ENCODE peak calls at places on chromosomes 11 and 22, in five cellular contexts. One of them, this sample, is unnamed.
A peak's percentile ranks its signal among the peaks of the same experiment; 100 is the strongest.

GRCh38 chr11:112620621-112621394 is 340.4 kb upstream of the NCAM1 start:
- DNase-seq in heart left ventricle: no peak
- DNase-seq in colonic mucosa: no peak
- DNase-seq in uterus: no peak
- DNase-seq in B cell: no peak
- DNase-seq in this sample: no peak

GRCh38 chr11:35632301-35632700 is 14.0 kb downstream of the FJX1 start:
- DNase-seq in heart left ventricle: no peak
- DNase-seq in B cell: no peak
- DNase-seq in colonic mucosa: no peak
- DNase-seq in uterus: no peak
- DNase-seq in this sample: no peak

GRCh38 chr11:15236514-15236913 is 121.8 kb downstream of the INSC start:
- DNase-seq in heart left ventricle: no peak
- DNase-seq in uterus: no peak
- DNase-seq in colonic mucosa: no peak
- DNase-seq in B cell: no peak
- DNase-seq in this sample: no peak

GRCh38 chr22:39125622-39126021 is 26.9 kb downstream of the CBX7 start:
- DNase-seq in B cell: no peak
- DNase-seq in colonic mucosa: no peak
- DNase-seq in heart left ventricle: no peak
- DNase-seq in uterus: no peak
- DNase-seq in this sample: no peak

GRCh38 chr22:48574776-48575566 is 1252.7 kb downstream of the BRD1 start:
- DNase-seq in heart left ventricle: no peak
- DNase-seq in colonic mucosa: peak; percentile 22
- DNase-seq in uterus: peak; percentile 31
- DNase-seq in B cell: no peak
- DNase-seq in this sample: no peak

GRCh38 chr22:49147171-49147570 is 680.5 kb downstream of the BRD1 start:
- DNase-seq in B cell: no peak
- DNase-seq in heart left ventricle: no peak
- DNase-seq in uterus: no peak
- DNase-seq in colonic mucosa: no peak
- DNase-seq in this sample: no peak

GRCh38 chr11:5204787-5205186 is 4.3 kb upstream of the OR51V1 start:
- DNase-seq in B cell: peak; percentile 2
- DNase-seq in heart left ventricle: no peak
- DNase-seq in uterus: no peak
- DNase-seq in colonic mucosa: no peak
- DNase-seq in this sample: peak; percentile 39

GRCh38 chr22:25714070-25714469 is 27.9 kb upstream of the MYO18B start:
- DNase-seq in heart left ventricle: no peak
- DNase-seq in colonic mucosa: no peak
- DNase-seq in B cell: no peak
- DNase-seq in uterus: no peak
- DNase-seq in this sample: no peak

GRCh38 chr11:7261578-7261977 is 9.9 kb downstream of the SYT9 start:
- DNase-seq in B cell: no peak
- DNase-seq in colonic mucosa: no peak
- DNase-seq in uterus: no peak
- DNase-seq in heart left ventricle: no peak
- DNase-seq in this sample: no peak

GRCh38 chr22:39343259-39344045 is 6.3 kb upstream of the SYNGR1 start:
- DNase-seq in uterus: peak; percentile 42
- DNase-seq in colonic mucosa: peak; percentile 61
- DNase-seq in heart left ventricle: no peak
- DNase-seq in B cell: peak; percentile 73
- DNase-seq in this sample: peak; percentile 73

GRCh38 chr11:25593221-25593620 is 738.7 kb upstream of the ANO3 start:
- DNase-seq in heart left ventricle: no peak
- DNase-seq in uterus: no peak
- DNase-seq in B cell: no peak
- DNase-seq in colonic mucosa: no peak
- DNase-seq in this sample: no peak

GRCh38 chr11:130390071-130390758 is 38.2 kb downstream of the ADAMTS8 start:
- DNase-seq in heart left ventricle: no peak
- DNase-seq in uterus: no peak
- DNase-seq in colonic mucosa: no peak
- DNase-seq in B cell: no peak
- DNase-seq in this sample: no peak

GRCh38 chr11:101929516-101929915 is 13.2 kb upstream of the ANGPTL5 start:
- DNase-seq in heart left ventricle: no peak
- DNase-seq in colonic mucosa: no peak
- DNase-seq in B cell: no peak
- DNase-seq in uterus: no peak
- DNase-seq in this sample: no peak

GRCh38 chr11:131671764-131672163 is 301.3 kb downstream of the NTM start:
- DNase-seq in B cell: no peak
- DNase-seq in heart left ventricle: no peak
- DNase-seq in uterus: no peak
- DNase-seq in colonic mucosa: no peak
- DNase-seq in this sample: no peak

GRCh38 chr22:50015451-50016307 is 3.1 kb upstream of the IL17REL start:
- DNase-seq in B cell: peak; percentile 17
- DNase-seq in uterus: no peak
- DNase-seq in heart left ventricle: no peak
- DNase-seq in colonic mucosa: no peak
- DNase-seq in this sample: no peak

GRCh38 chr11:12377106-12377823 is at the start of gene PARVA:
- DNase-seq in colonic mucosa: peak; percentile 77
- DNase-seq in uterus: peak; percentile 76
- DNase-seq in heart left ventricle: peak; percentile 77
- DNase-seq in B cell: no peak
- DNase-seq in this sample: no peak

GRCh38 chr11:75743711-75744563 is 24.6 kb upstream of the DGAT2 start:
- DNase-seq in uterus: no peak
- DNase-seq in B cell: no peak
- DNase-seq in heart left ventricle: peak; percentile 44
- DNase-seq in colonic mucosa: no peak
- DNase-seq in this sample: no peak

GRCh38 chr11:27718853-27719574 is 18.8 kb upstream of the BDNF start:
- DNase-seq in colonic mucosa: peak; percentile 17
- DNase-seq in B cell: no peak
- DNase-seq in heart left ventricle: peak; percentile 29
- DNase-seq in uterus: no peak
- DNase-seq in this sample: no peak

GRCh38 chr11:131943296-131943695 is 572.9 kb downstream of the NTM start:
- DNase-seq in colonic mucosa: no peak
- DNase-seq in B cell: no peak
- DNase-seq in heart left ventricle: no peak
- DNase-seq in uterus: no peak
- DNase-seq in this sample: no peak

GRCh38 chr22:36724836-36725235 is 21.3 kb upstream of the CACNG2 start:
- DNase-seq in uterus: no peak
- DNase-seq in B cell: no peak
- DNase-seq in heart left ventricle: no peak
- DNase-seq in colonic mucosa: no peak
- DNase-seq in this sample: no peak

GRCh38 chr11:64100345-64100744 is 64.6 kb downstream of the FLRT1 start:
- DNase-seq in heart left ventricle: no peak
- DNase-seq in colonic mucosa: no peak
- DNase-seq in uterus: no peak
- DNase-seq in B cell: no peak
- DNase-seq in this sample: peak; percentile 72

GRCh38 chr11:12693485-12694181 is 19.4 kb downstream of the TEAD1 start:
- DNase-seq in uterus: peak; percentile 49
- DNase-seq in B cell: no peak
- DNase-seq in colonic mucosa: peak; percentile 57
- DNase-seq in heart left ventricle: peak; percentile 59
- DNase-seq in this sample: no peak

GRCh38 chr11:78946945-78947914 is 372.6 kb upstream of the NARS2 start:
- DNase-seq in colonic mucosa: no peak
- DNase-seq in heart left ventricle: no peak
- DNase-seq in B cell: no peak
- DNase-seq in uterus: peak; percentile 26
- DNase-seq in this sample: no peak

GRCh38 chr22:33851240-33851639 is 69.0 kb downstream of the LARGE1 start:
- DNase-seq in uterus: no peak
- DNase-seq in B cell: no peak
- DNase-seq in heart left ventricle: no peak
- DNase-seq in colonic mucosa: no peak
- DNase-seq in this sample: no peak

GRCh38 chr22:49307870-49308269 is 519.8 kb downstream of the BRD1 start:
- DNase-seq in heart left ventricle: peak; percentile 5
- DNase-seq in B cell: no peak
- DNase-seq in uterus: no peak
- DNase-seq in colonic mucosa: peak; percentile 14
- DNase-seq in this sample: no peak

GRCh38 chr11:79087238-79087956 is 353.4 kb downstream of the TENM4 start:
- DNase-seq in heart left ventricle: no peak
- DNase-seq in colonic mucosa: no peak
- DNase-seq in B cell: no peak
- DNase-seq in uterus: no peak
- DNase-seq in this sample: no peak

GRCh38 chr11:11409916-11410315 is 56.9 kb upstream of the CSNK2A3 start:
- DNase-seq in heart left ventricle: no peak
- DNase-seq in B cell: no peak
- DNase-seq in colonic mucosa: peak; percentile 28
- DNase-seq in uterus: peak; percentile 37
- DNase-seq in this sample: no peak

GRCh38 chr11:123428221-123428631 is 1.8 kb upstream of the GRAMD1B start:
- DNase-seq in uterus: peak; percentile 30
- DNase-seq in B cell: no peak
- DNase-seq in heart left ventricle: no peak
- DNase-seq in colonic mucosa: no peak
- DNase-seq in this sample: no peak

GRCh38 chr11:11513438-11513837 is 108.4 kb downstream of the GALNT18 start:
- DNase-seq in colonic mucosa: peak; percentile 21
- DNase-seq in B cell: no peak
- DNase-seq in uterus: no peak
- DNase-seq in heart left ventricle: no peak
- DNase-seq in this sample: no peak

GRCh38 chr11:35142481-35143207 is 3.7 kb downstream of the CD44 start:
- DNase-seq in heart left ventricle: no peak
- DNase-seq in colonic mucosa: peak; percentile 58
- DNase-seq in uterus: no peak
- DNase-seq in B cell: peak; percentile 26
- DNase-seq in this sample: no peak

GRCh38 chr11:12088047-12088481 is 22.3 kb upstream of the MICAL2 start:
- DNase-seq in uterus: no peak
- DNase-seq in heart left ventricle: peak; percentile 76
- DNase-seq in colonic mucosa: peak; percentile 82
- DNase-seq in B cell: no peak
- DNase-seq in this sample: no peak

GRCh38 chr11:133819114-133819513 is 26.2 kb downstream of the SPATA19 start:
- DNase-seq in heart left ventricle: no peak
- DNase-seq in B cell: no peak
- DNase-seq in colonic mucosa: no peak
- DNase-seq in uterus: no peak
- DNase-seq in this sample: no peak

GRCh38 chr11:133824593-133824992 is 20.7 kb downstream of the SPATA19 start:
- DNase-seq in uterus: no peak
- DNase-seq in B cell: no peak
- DNase-seq in colonic mucosa: no peak
- DNase-seq in heart left ventricle: no peak
- DNase-seq in this sample: no peak

GRCh38 chr11:133823211-133823610 is 22.1 kb downstream of the SPATA19 start:
- DNase-seq in B cell: no peak
- DNase-seq in uterus: no peak
- DNase-seq in colonic mucosa: no peak
- DNase-seq in heart left ventricle: no peak
- DNase-seq in this sample: no peak

GRCh38 chr11:133819916-133820315 is 25.4 kb downstream of the SPATA19 start:
- DNase-seq in colonic mucosa: no peak
- DNase-seq in uterus: no peak
- DNase-seq in heart left ventricle: no peak
- DNase-seq in B cell: no peak
- DNase-seq in this sample: no peak

DNA sequence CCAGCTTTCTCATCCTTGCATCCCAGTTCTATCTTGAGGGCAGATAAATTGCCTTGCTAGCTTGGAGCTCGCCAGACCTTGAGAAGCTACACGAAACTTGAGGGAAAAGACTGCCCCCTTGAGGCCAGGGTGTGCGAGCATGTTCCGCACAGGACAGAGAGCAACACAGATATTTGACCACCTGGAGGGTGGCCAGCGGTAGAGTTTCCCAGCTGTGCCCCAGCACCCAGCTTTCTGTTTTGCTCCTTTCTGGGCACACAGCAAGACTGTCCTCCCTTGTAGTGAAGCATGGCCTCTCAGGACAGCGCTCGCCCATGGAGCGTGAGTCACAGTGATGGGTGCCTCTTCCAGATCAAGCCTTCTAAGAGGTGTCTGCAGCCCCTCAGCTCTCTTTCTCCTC is 23.5 kb downstream of the SPATA19 start:
- DNase-seq in colonic mucosa: peak; percentile 46
- DNase-seq in B cell: no peak
- DNase-seq in uterus: no peak
- DNase-seq in heart left ventricle: no peak
- DNase-seq in this sample: peak; percentile 68
- TF ChIP-seq CTCF in colonic mucosa: peak; percentile 34
- TF ChIP-seq CTCF in B cell: peak; percentile 13
- TF ChIP-seq CTCF in uterus: no peak
- TF ChIP-seq CTCF in heart left ventricle: peak; percentile 58
- TF ChIP-seq CTCF in this sample: peak; percentile 71

DNA sequence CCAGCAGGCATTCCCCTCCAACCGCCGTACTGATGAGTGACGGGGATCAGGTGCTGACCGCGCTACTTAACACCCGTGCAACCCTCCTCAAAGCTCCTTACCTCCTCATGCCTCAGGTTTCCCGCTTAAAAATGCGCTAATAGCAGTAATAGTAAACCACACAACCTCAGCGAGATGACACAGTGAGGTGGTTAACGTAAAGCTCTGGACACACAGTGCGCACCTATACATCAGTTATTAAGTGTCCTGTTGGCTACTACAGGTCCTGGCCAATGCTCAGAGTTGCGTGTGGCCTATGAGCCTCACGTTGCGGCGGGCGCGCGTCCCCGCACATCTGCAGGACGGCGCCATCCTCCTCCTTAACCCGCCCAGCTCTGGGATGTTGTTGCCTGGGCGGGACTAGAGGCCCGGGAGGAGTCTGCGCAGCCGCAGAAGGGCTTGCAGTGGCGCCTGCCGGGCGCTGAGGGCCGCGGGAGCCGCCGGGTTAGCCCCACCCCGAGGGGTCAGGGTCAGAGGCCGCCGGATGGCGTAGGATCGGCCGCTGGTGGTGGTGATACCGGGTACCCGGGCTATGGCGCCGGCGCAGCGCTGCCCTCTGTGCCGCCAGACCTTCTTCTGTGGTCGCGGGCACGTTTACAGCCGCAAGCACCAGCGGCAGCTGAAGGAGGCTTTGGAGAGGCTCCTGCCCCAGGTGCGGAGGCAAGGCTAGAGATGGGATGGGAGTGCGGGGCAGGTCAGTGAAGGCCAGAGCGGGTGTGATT is at the start of gene CENATAC:
- DNase-seq in colonic mucosa: peak; percentile 98
- DNase-seq in B cell: peak; percentile 95
- DNase-seq in heart left ventricle: peak; percentile 97
- DNase-seq in uterus: peak; percentile 96
- DNase-seq in this sample: peak; percentile 99
- TF ChIP-seq CTCF in colonic mucosa: no peak
- TF ChIP-seq CTCF in B cell: no peak
- TF ChIP-seq CTCF in heart left ventricle: no peak
- TF ChIP-seq CTCF in uterus: peak; percentile 38
- TF ChIP-seq CTCF in this sample: no peak

GRCh38 chr11:46117842-46118241 is 3.4 kb downstream of the PHF21A start:
- DNase-seq in uterus: no peak
- DNase-seq in B cell: no peak
- DNase-seq in heart left ventricle: no peak
- DNase-seq in colonic mucosa: no peak
- DNase-seq in this sample: no peak
- TF ChIP-seq CTCF in uterus: no peak
- TF ChIP-seq CTCF in B cell: peak; percentile 34
- TF ChIP-seq CTCF in heart left ventricle: no peak
- TF ChIP-seq CTCF in colonic mucosa: no peak
- TF ChIP-seq CTCF in this sample: peak; percentile 51

GRCh38 chr22:24184057-24184798 is 2.9 kb downstream of the SUSD2 start:
- DNase-seq in colonic mucosa: no peak
- DNase-seq in heart left ventricle: no peak
- DNase-seq in B cell: no peak
- DNase-seq in uterus: no peak
- DNase-seq in this sample: no peak
- TF ChIP-seq CTCF in colonic mucosa: no peak
- TF ChIP-seq CTCF in heart left ventricle: no peak
- TF ChIP-seq CTCF in B cell: no peak
- TF ChIP-seq CTCF in uterus: no peak
- TF ChIP-seq CTCF in this sample: no peak